ENCODE peak calls at places on chromosomes 2 and 18, in four cellular contexts. V, X, R and A are unnamed samples.

GRCh38 chr2:177335917-177336450 is 56.6 kb upstream of the AGPS start:
- DNase-seq in R (no peak), V (no peak), X (no peak), A (no peak)

GRCh38 chr2:95389256-95390119 is 13.0 kb upstream of the FAHD2A start:
- DNase-seq in X (peak; percentile 50), R (peak; percentile 71), V (no peak), A (no peak)

GRCh38 chr2:242060212-242060835 is 190.8 kb downstream of the RTP5 start:
- DNase-seq in X (no peak), V (no peak), R (no peak), A (no peak)

GRCh38 chr18:34222396-34223163 is 2.1 kb downstream of the NOL4 start:
- DNase-seq in X (no peak), V (no peak), R (peak; percentile 45), A (no peak)

GRCh38 chr2:237256845-237257244 is 157.1 kb downstream of the COL6A3 start:
- DNase-seq in R (no peak), V (no peak), X (no peak), A (no peak)

GRCh38 chr2:72789241-72789640 is 36.6 kb downstream of the EXOC6B start:
- DNase-seq in X (no peak), R (no peak), V (no peak), A (no peak)

GRCh38 chr2:125172181-125172580 is 1147.1 kb downstream of the CNTNAP5 start:
- DNase-seq in R (no peak), X (no peak), V (no peak), A (no peak)

GRCh38 chr2:177174456-177174855 is 38.1 kb upstream of the HNRNPA3 start:
- DNase-seq in R (no peak), X (no peak), V (no peak), A (no peak)

GRCh38 chr18:13726972-13727331 is 479 bp downstream of the RNMT start:
- DNase-seq in V (no peak), R (no peak), X (peak; percentile 14), A (peak; percentile 5)

GRCh38 chr2:128619471-128620325 is 301.0 kb upstream of the HS6ST1 start:
- DNase-seq in R (no peak), V (no peak), X (no peak), A (no peak)

GRCh38 chr2:121408641-121409040 is 122.0 kb upstream of the RNU4ATAC start:
- DNase-seq in R (no peak), X (no peak), V (no peak), A (no peak)

GRCh38 chr2:1249897-1250687 is 163.2 kb upstream of the TPO start:
- DNase-seq in V (no peak), X (no peak), R (no peak), A (no peak)

GRCh38 chr18:64333584-64333983 is 184.7 kb upstream of the LINC00305 start:
- DNase-seq in R (no peak), X (no peak), V (no peak), A (no peak)

GRCh38 chr18:78477840-78478239 is 501.8 kb upstream of the SALL3 start:
- DNase-seq in V (no peak), X (no peak), R (no peak), A (no peak)

GRCh38 chr18:3554811-3555427 is 104.9 kb downstream of the TGIF1 start:
- DNase-seq in V (no peak), X (no peak), R (no peak), A (no peak)

GRCh38 chr2:10911291-10912075 is at the start of gene KCNF1:
- DNase-seq in R (no peak), V (no peak), X (no peak), A (no peak)

GRCh38 chr2:95530734-95531133 is 46.2 kb upstream of the TRIM43B start:
- DNase-seq in R (no peak), V (no peak), X (no peak), A (no peak)

GRCh38 chr2:127107622-127107999 is 657 bp upstream of the BIN1 start:
- DNase-seq in R (no peak), V (no peak), X (no peak), A (no peak)

GRCh38 chr2:144524190-144524957 is 4.5 kb upstream of the ZEB2 start:
- DNase-seq in R (no peak), V (no peak), X (no peak), A (no peak)

GRCh38 chr2:36371070-36371962 is 15.7 kb downstream of the CRIM1 start:
- DNase-seq in V (no peak), X (no peak), R (no peak), A (no peak)

GRCh38 chr2:39094717-39095363 is 26.0 kb downstream of the SOS1 start:
- DNase-seq in X (no peak), V (no peak), R (no peak), A (no peak)

GRCh38 chr18:47701133-47701532 is 229.3 kb downstream of the SMAD2 start:
- DNase-seq in X (no peak), R (no peak), V (no peak), A (no peak)

GRCh38 chr2:40240067-40240466 is 211.8 kb downstream of the SLC8A1 start:
- DNase-seq in X (no peak), R (peak; percentile 18), V (no peak), A (no peak)

GRCh38 chr2:28342081-28342967 is 50.3 kb upstream of the FOSL2 start:
- DNase-seq in X (no peak), R (no peak), V (no peak), A (no peak)

GRCh38 chr18:38923136-38923535 is 1357.5 kb upstream of the CELF4 start:
- DNase-seq in R (no peak), V (no peak), X (no peak), A (no peak)

GRCh38 chr2:3302751-3303582 is 74.7 kb downstream of the EIPR1 start:
- DNase-seq in V (no peak), R (no peak), X (no peak), A (no peak)

GRCh38 chr2:70672990-70673647 is 94.9 kb downstream of the ADD2 start:
- DNase-seq in V (no peak), R (no peak), X (no peak), A (no peak)